ENCODE peak calls at places on chromosome 22, in eight cellular contexts. E is cardiac muscle cell; X is activated CD8-positive, alpha-beta T cell treated with anti-CD3 and anti-CD28 coated beads for 36 hours; G is left ventricle myocardium inferior; P is tibial nerve; Q is GM12865; W is AG09309; U is A549. S is an unnamed sample.

GRCh38 chr22:23749747-23750373 is 1.1 kb downstream of the ZNF70 start:
- DNase-seq in E (peak; percentile 38), X (no peak), G (no peak), P (no peak), Q (no peak), W (no peak), U (no peak), S (peak; percentile 5)

GRCh38 chr22:37403267-37403960 is 23.9 kb downstream of the ELFN2 start:
- DNase-seq in E (no peak), X (no peak), G (no peak), P (no peak), Q (no peak), W (no peak), U (no peak), S (no peak)

GRCh38 chr22:31329453-31330215 is 16.5 kb downstream of the PATZ1 start:
- DNase-seq in E (no peak), X (peak; percentile 18), G (no peak), P (no peak), Q (no peak), W (no peak), U (no peak), S (no peak)

GRCh38 chr22:22431271-22432220 is 77.0 kb downstream of the ZNF280B start:
- DNase-seq in E (peak; percentile 65), X (peak; percentile 79), G (peak; percentile 30), P (peak; percentile 36), Q (peak; percentile 63), W (peak; percentile 1), U (peak; percentile 53), S (peak; percentile 82)

GRCh38 chr22:48204296-48204695 is 1441.8 kb downstream of the TBC1D22A start:
- DNase-seq in E (no peak), X (no peak), G (no peak), P (no peak), Q (no peak), W (no peak), U (no peak), S (no peak)

GRCh38 chr22:44357962-44358553 is 45.3 kb upstream of the SHISAL1 start:
- DNase-seq in E (peak; percentile 54), X (no peak), G (peak; percentile 44), P (no peak), Q (no peak), W (no peak), U (no peak), S (no peak)

GRCh38 chr22:44395116-44396005 is 82.6 kb upstream of the SHISAL1 start:
- DNase-seq in E (no peak), X (no peak), G (peak; percentile 3), P (no peak), Q (no peak), W (no peak), U (no peak), S (no peak)

GRCh38 chr22:40258463-40259046 is 80.8 kb downstream of the TNRC6B start:
- DNase-seq in E (no peak), X (no peak), G (no peak), P (no peak), Q (no peak), W (no peak), U (no peak), S (no peak)

GRCh38 chr22:31228425-31228824 is 16.3 kb downstream of the LIMK2 start:
- DNase-seq in E (no peak), X (no peak), G (no peak), P (no peak), Q (no peak), W (no peak), U (no peak), S (no peak)

GRCh38 chr22:17638182-17638431 is 450 bp upstream of the BCL2L13 start:
- DNase-seq in E (no peak), X (peak; percentile 19), G (no peak), P (no peak), Q (no peak), W (no peak), U (peak; percentile 33), S (peak; percentile 36)
- TF ChIP-seq CTCF in E (peak; percentile 11), X (no peak), G (no peak), P (no peak), Q (no peak), W (peak; percentile 17), U (no peak), S (no peak)

DNA sequence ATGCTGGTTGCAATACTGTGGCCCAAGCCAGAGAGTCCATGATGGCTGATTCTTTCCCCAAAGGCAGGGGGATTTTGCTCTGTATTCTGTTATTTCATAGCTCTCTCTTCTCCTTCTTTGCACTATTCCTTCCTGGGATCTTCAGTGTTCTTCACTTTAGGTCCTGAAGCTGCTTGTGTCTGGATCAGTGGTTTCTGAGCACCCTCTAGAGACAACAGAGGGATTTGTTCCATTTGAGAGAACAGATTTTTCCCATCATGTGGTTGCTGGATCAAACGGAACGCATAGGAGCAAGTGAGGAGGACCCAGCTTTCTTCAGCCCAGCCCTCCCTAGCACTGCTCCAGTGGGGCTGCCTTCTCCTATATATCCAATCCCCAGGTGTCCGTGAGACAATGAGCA is 68.7 kb upstream of the SYN3 start:
- DNase-seq in E (no peak), X (no peak), G (no peak), P (no peak), Q (no peak), W (no peak), U (no peak), S (no peak)
- TF ChIP-seq CTCF in E (no peak), X (no peak), G (peak; percentile 16), P (no peak), Q (no peak), W (no peak), U (peak; percentile 24), S (no peak)

DNA sequence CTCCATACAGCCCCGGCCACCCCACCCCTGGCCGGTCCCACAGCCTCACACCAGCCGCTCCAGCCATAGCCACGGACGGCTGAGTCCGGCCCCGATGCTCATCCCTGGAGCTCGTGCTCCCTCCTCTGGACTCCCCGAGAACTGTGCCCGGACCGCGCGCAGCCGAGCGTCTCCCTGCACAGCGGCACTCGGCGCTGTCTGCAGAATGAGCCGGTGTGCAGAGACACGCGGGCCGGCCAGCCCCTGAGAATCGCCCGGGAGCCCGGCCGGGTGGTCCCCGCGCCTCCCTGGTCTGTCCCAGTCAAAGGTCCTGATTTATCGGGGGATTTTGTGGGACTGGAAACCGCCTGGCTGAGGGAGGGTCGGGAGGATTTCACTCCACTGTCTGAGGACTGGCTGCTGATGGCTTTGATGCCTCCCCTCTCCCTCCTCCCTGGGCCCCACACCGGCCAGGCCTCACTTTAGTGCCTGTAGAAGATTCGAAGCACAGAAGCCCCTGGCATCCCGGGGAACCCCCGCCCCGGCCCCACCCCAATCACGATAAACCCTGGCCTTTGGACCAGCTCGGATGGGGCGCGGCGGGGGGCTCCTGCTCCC is 102.7 kb downstream of the BRD1 start:
- DNase-seq in E (peak; percentile 56), X (peak; percentile 81), G (peak; percentile 46), P (no peak), Q (peak; percentile 24), W (no peak), U (peak; percentile 68), S (peak; percentile 91)
- TF ChIP-seq CTCF in E (peak; percentile 55), X (peak; percentile 94), G (peak; percentile 83), P (peak; percentile 35), Q (peak; percentile 48), W (peak; percentile 61), U (peak; percentile 44), S (peak; percentile 65)

GRCh38 chr22:42947211-42947990 is 67.5 kb downstream of the PACSIN2 start:
- DNase-seq in E (no peak), X (peak; percentile 13), G (peak; percentile 73), P (no peak), Q (no peak), W (no peak), U (peak; percentile 37), S (no peak)
- TF ChIP-seq CTCF in E (no peak), X (no peak), G (no peak), P (no peak), Q (no peak), W (no peak), U (no peak), S (no peak)